ENCODE peak calls at places on chromosomes 16 and 17, in four cellular contexts. I, F, Y and N are unnamed samples.

GRCh38 chr16:13909872-13910303 is 10.1 kb upstream of the ERCC4 start:
- DNase-seq in F (no peak), I (no peak), Y (peak; percentile 45), N (no peak)

GRCh38 chr17:10768766-10769383 is 35.0 kb downstream of the TMEM238L start:
- DNase-seq in Y (no peak), I (no peak), F (no peak), N (no peak)

GRCh38 chr16:57186630-57187507 is 740 bp downstream of the RSPRY1 start:
- DNase-seq in F (no peak), Y (peak; percentile 32), I (peak; percentile 2), N (no peak)

GRCh38 chr16:28175715-28176114 is 36.0 kb downstream of the XPO6 start:
- DNase-seq in I (no peak), F (no peak), Y (no peak), N (no peak)

GRCh38 chr17:29048440-29049360 is 5.8 kb downstream of the PIPOX start:
- DNase-seq in I (peak; percentile 55), Y (no peak), F (no peak), N (no peak)

GRCh38 chr16:16141141-16141540 is 82.2 kb downstream of the ABCC6 start:
- DNase-seq in Y (no peak), F (no peak), I (no peak), N (no peak)

GRCh38 chr16:11572301-11572995 is 14.3 kb downstream of the LITAF start:
- DNase-seq in F (peak; percentile 36), I (no peak), Y (no peak), N (no peak)

GRCh38 chr16:70520612-70521297 is 2.6 kb downstream of the COG4 start:
- DNase-seq in I (no peak), F (no peak), Y (peak; percentile 64), N (peak; percentile 39)

GRCh38 chr16:2829501-2830354 is at the start of gene ZG16B:
- DNase-seq in Y (peak; percentile 35), I (no peak), F (peak; percentile 48), N (peak; percentile 57)

GRCh38 chr17:63760771-63761539 is 12.4 kb downstream of the CCDC47 start:
- DNase-seq in F (no peak), I (no peak), Y (peak; percentile 68), N (no peak)

GRCh38 chr17:32298721-32299578 is 33.3 kb downstream of the RHBDL3 start:
- DNase-seq in F (no peak), I (no peak), Y (no peak), N (no peak)

GRCh38 chr17:66372182-66372581 is 69.8 kb downstream of the PRKCA start:
- DNase-seq in Y (no peak), F (no peak), I (no peak), N (no peak)

GRCh38 chr16:27792486-27793275 is 242.7 kb downstream of the KATNIP start:
- DNase-seq in Y (no peak), I (no peak), F (no peak), N (no peak)

GRCh38 chr17:77164483-77165030 is 23.8 kb downstream of the SEC14L1 start:
- DNase-seq in Y (no peak), F (no peak), I (no peak), N (no peak)

GRCh38 chr17:78651551-78651950 is 74.4 kb upstream of the DNAH17 start:
- DNase-seq in I (no peak), Y (peak; percentile 12), F (no peak), N (no peak)

GRCh38 chr17:51487947-51488346 is 227.6 kb downstream of the UTP18 start:
- DNase-seq in I (no peak), F (no peak), Y (peak; percentile 20), N (no peak)

GRCh38 chr17:39872700-39873099 is 4.7 kb downstream of the ZPBP2 start:
- DNase-seq in I (no peak), Y (peak; percentile 32), F (no peak), N (no peak)
- TF ChIP-seq CTCF in I (no peak), Y (peak; percentile 51), F (peak; percentile 28), N (peak; percentile 19)

DNA sequence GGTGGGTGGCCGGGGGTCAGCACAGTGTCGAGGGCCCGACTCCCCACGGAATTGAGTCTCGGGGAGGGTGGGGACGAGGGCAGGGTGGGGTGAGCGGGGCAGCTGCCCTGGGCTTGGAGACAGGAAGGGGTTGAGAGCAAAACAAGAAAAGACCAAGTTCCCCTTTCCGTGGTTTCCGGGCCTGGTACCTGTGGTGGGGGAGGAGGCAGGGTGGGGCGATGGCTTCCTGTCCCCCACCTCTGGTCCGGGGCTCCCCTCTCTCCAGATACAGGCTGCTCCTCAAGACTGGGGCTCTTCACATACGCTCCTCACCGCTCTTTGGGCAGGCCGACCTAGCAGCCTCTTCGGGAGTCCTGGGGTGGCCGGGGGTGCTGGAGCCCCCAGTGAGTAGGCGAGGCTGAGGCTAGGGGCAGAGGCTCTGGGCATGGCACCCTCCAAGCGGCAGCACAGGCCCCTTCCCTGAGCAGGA is 593 bp downstream of the CORO1A start:
- DNase-seq in F (peak; percentile 51), Y (no peak), I (no peak), N (peak; percentile 83)
- TF ChIP-seq CTCF in F (no peak), Y (no peak), I (no peak), N (no peak)

GRCh38 chr16:66898207-66898606 is 17.9 kb downstream of the PDP2 start:
- DNase-seq in F (no peak), Y (no peak), I (no peak), N (no peak)

GRCh38 chr16:66895999-66896398 is 15.7 kb downstream of the PDP2 start:
- DNase-seq in Y (peak; percentile 35), I (no peak), F (no peak), N (no peak)

GRCh38 chr16:66894055-66894454 is 13.7 kb downstream of the PDP2 start:
- DNase-seq in Y (no peak), F (no peak), I (no peak), N (no peak)

GRCh38 chr16:66895697-66895995 is 15.3 kb downstream of the PDP2 start:
- DNase-seq in I (no peak), Y (no peak), F (no peak), N (no peak)

DNA sequence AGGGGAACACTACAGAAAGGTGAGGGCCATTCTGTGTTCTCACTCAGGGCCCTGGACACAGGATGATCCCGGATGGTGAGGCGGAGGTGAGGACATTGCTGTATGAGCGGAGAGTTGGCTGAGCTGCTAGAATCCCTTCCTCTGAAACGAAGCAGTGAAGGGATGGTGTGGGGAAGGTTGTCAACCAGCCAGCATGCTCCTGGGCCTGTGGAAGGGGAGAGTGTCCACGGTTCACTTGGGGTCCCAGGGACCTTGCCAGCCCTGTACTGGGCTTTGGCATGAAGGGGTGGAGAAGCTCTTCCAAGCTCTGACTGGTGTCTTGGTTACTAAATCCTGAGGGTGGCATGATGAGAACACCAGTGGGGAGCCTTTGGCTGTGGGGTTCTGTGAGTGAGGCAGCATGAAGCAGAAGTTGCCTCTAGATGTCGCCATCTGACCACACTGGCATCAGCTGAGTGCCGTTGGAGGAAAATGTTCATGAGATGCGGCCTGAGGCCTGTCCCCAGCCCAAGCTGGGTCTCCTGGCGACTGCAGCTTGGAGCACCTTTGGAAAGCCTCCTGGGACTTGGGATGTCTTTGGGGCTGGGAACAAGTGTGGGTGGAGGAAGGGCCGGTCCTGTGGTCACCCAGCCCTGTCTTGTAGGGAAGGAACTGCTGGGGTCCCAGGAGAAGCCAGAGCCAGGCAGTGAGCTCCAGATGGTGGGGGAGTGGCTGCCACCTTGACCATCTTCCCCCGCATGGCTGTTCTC is 14.8 kb downstream of the PDP2 start:
- DNase-seq in F (peak; percentile 78), Y (peak; percentile 60), I (peak; percentile 62), N (peak; percentile 78)
- TF ChIP-seq CTCF in F (peak; percentile 83), Y (peak; percentile 95), I (peak; percentile 81), N (peak; percentile 87)

GRCh38 chr17:42527932-42528331 is 8.1 kb upstream of the NAGLU start:
- DNase-seq in F (peak; percentile 17), I (no peak), Y (no peak), N (no peak)

GRCh38 chr17:42530952-42531454 is 5.0 kb upstream of the NAGLU start:
- DNase-seq in I (no peak), F (peak; percentile 19), Y (no peak), N (no peak)

GRCh38 chr17:42531455-42532354 is 4.3 kb upstream of the NAGLU start:
- DNase-seq in I (peak; percentile 47), F (peak; percentile 88), Y (peak; percentile 34), N (peak; percentile 60)

GRCh38 chr17:42526031-42526444 is 10.0 kb upstream of the NAGLU start:
- DNase-seq in I (no peak), Y (no peak), F (no peak), N (no peak)

GRCh38 chr17:42529054-42529453 is 7.0 kb upstream of the NAGLU start:
- DNase-seq in I (no peak), F (peak; percentile 35), Y (no peak), N (no peak)
- TF ChIP-seq CTCF in I (no peak), F (no peak), Y (no peak), N (no peak)

GRCh38 chr17:48262982-48263586 is 155.5 kb downstream of the SNX11 start:
- DNase-seq in F (no peak), Y (no peak), I (no peak), N (no peak)
- TF ChIP-seq CTCF in F (peak; percentile 40), Y (peak; percentile 53), I (peak; percentile 68), N (peak; percentile 58)

GRCh38 chr17:57088298-57088697 is 3.3 kb downstream of the AKAP1 start:
- DNase-seq in F (no peak), I (no peak), Y (no peak), N (no peak)

GRCh38 chr17:57084802-57085447 is at the start of gene AKAP1:
- DNase-seq in I (peak; percentile 91), F (peak; percentile 98), Y (peak; percentile 94), N (peak; percentile 99)

GRCh38 chr17:57084361-57084801 is 665 bp upstream of the AKAP1 start:
- DNase-seq in I (no peak), F (no peak), Y (no peak), N (no peak)

GRCh38 chr17:57086069-57086930 is 1.3 kb downstream of the AKAP1 start:
- DNase-seq in Y (peak; percentile 62), I (peak; percentile 9), F (peak; percentile 64), N (peak; percentile 26)

GRCh38 chr17:57085448-57086068 is 512 bp downstream of the AKAP1 start:
- DNase-seq in Y (peak; percentile 31), F (peak; percentile 83), I (peak; percentile 58), N (peak; percentile 73)
- TF ChIP-seq CTCF in Y (peak; percentile 27), F (no peak), I (peak; percentile 33), N (peak; percentile 53)

GRCh38 chr16:89155851-89156739 is 15.5 kb upstream of the CDH15 start:
- DNase-seq in Y (no peak), I (no peak), F (no peak), N (no peak)
- TF ChIP-seq CTCF in Y (no peak), I (no peak), F (no peak), N (no peak)